ENCODE peak calls at places on chromosomes 12 and 14, in four cellular contexts. I is GM12878, O is K562, P is HepG2. X is an unnamed sample.

GRCh38 chr12:116534341-116535121 is 24.6 kb upstream of the MAP1LC3B2 start:
- DNase-seq in I (no peak), O (peak), P (no peak), X (peak)

GRCh38 chr12:30989754-30990153 is 63.2 kb downstream of the TSPAN11 start:
- DNase-seq in I (no peak), O (peak), P (peak), X (peak)

GRCh38 chr14:77007975-77008421 is 20.5 kb downstream of the IRF2BPL start:
- DNase-seq in I (no peak), O (no peak), P (no peak), X (no peak)

GRCh38 chr14:40599726-40600125 is 1007.0 kb upstream of the LRFN5 start:
- DNase-seq in I (no peak), O (no peak), P (no peak), X (no peak)

GRCh38 chr12:6061661-6062060 is 62.8 kb downstream of the VWF start:
- DNase-seq in I (no peak), O (no peak), P (no peak), X (no peak)

GRCh38 chr14:91511014-91511466 is 930 bp upstream of the PPP4R3A start:
- DNase-seq in I (no peak), O (no peak), P (peak), X (no peak)

GRCh38 chr12:51320695-51321320 is 3.2 kb downstream of the BIN2 start:
- DNase-seq in I (no peak), O (peak), P (no peak), X (no peak)

GRCh38 chr14:101593411-101594181 is 32.3 kb downstream of the DIO3 start:
- DNase-seq in I (no peak), O (no peak), P (no peak), X (no peak)

GRCh38 chr12:20567413-20567812 is 127.7 kb upstream of the SLCO1C1 start:
- DNase-seq in I (no peak), O (no peak), P (no peak), X (no peak)

GRCh38 chr14:74589291-74589879 is 22.7 kb downstream of the LTBP2 start:
- DNase-seq in I (no peak), O (no peak), P (no peak), X (no peak)

GRCh38 chr12:12336049-12336411 is 14.0 kb downstream of the MANSC1 start:
- DNase-seq in I (peak), O (no peak), P (peak), X (no peak)

GRCh38 chr12:4401108-4401507 is 21.6 kb upstream of the FGF23 start:
- DNase-seq in I (no peak), O (no peak), P (no peak), X (no peak)

GRCh38 chr14:24876009-24876690 is 173.8 kb downstream of the STXBP6 start:
- DNase-seq in I (no peak), O (no peak), P (no peak), X (no peak)

GRCh38 chr12:42588981-42589464 is 523 bp downstream of the PRICKLE1 start:
- DNase-seq in I (no peak), O (peak), P (no peak), X (peak)

GRCh38 chr12:91884216-91884615 is 261.4 kb downstream of the BTG1 start:
- DNase-seq in I (no peak), O (no peak), P (no peak), X (no peak)

GRCh38 chr14:33357225-33358010 is 418.7 kb downstream of the NPAS3 start:
- DNase-seq in I (no peak), O (no peak), P (no peak), X (no peak)

GRCh38 chr14:94485944-94486841 is 10.2 kb upstream of the SERPINA9 start:
- DNase-seq in I (no peak), O (peak), P (peak), X (peak)

GRCh38 chr12:83016226-83016835 is 329.6 kb downstream of the TMTC2 start:
- DNase-seq in I (no peak), O (peak), P (peak), X (no peak)

GRCh38 chr12:47870175-47870781 is 34.5 kb downstream of the VDR start:
- DNase-seq in I (peak), O (no peak), P (peak), X (peak)

GRCh38 chr12:64714551-64714968 is 44.6 kb downstream of the GNS start:
- DNase-seq in I (peak), O (no peak), P (no peak), X (no peak)

GRCh38 chr12:64713372-64713771 is 45.8 kb downstream of the GNS start:
- DNase-seq in I (no peak), O (no peak), P (no peak), X (no peak)

GRCh38 chr12:64718649-64719048 is 40.6 kb downstream of the GNS start:
- DNase-seq in I (no peak), O (no peak), P (no peak), X (no peak)

GRCh38 chr12:64716839-64717455 is 42.3 kb downstream of the GNS start:
- DNase-seq in I (no peak), O (no peak), P (no peak), X (no peak)

DNA sequence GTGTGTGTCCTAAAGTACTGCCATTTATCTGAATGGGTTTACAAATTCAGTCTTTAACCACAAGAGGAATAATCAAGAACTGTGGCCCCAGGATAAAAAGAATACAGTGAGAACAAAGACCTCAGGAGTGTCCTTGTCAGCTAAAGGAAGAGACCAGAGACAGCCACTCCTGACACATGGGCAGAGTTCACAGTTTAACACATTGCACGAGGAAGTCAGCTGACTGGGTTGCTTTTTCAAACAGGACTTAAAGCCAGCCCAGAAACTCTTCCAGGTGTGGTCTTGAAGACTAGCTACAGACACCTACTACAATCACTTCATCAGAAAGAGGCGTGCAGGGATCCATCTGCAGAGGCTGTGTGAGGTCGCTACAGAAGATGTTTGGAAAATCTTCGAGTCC is 42.8 kb downstream of the GNS start:
- DNase-seq in I (no peak), O (no peak), P (no peak), X (no peak)
- TF ChIP-seq TARDBP in I (no peak), O (no peak), P (no peak), X (no peak)

GRCh38 chr14:61458766-61459165 is 137.4 kb downstream of the PRKCH start:
- DNase-seq in I (no peak), O (no peak), P (no peak), X (no peak)

GRCh38 chr14:61460063-61460462 is 138.7 kb downstream of the PRKCH start:
- DNase-seq in I (no peak), O (no peak), P (no peak), X (no peak)

GRCh38 chr14:61456720-61457119 is 135.3 kb downstream of the PRKCH start:
- DNase-seq in I (no peak), O (peak), P (peak), X (peak)

GRCh38 chr14:61460853-61461611 is 139.7 kb downstream of the PRKCH start:
- DNase-seq in I (no peak), O (peak), P (peak), X (no peak)

GRCh38 chr14:61459229-61459628 is 137.8 kb downstream of the PRKCH start:
- DNase-seq in I (no peak), O (no peak), P (no peak), X (no peak)
- TF ChIP-seq TARDBP in I (no peak), O (no peak), P (no peak), X (no peak)

GRCh38 chr12:75452675-75453330 is 27.8 kb upstream of the GLIPR1 start:
- DNase-seq in I (no peak), O (no peak), P (no peak), X (no peak)

GRCh38 chr12:75447695-75448393 is 32.7 kb upstream of the GLIPR1 start:
- DNase-seq in I (no peak), O (no peak), P (no peak), X (no peak)

GRCh38 chr12:75444444-75445136 is 36.0 kb upstream of the GLIPR1 start:
- DNase-seq in I (no peak), O (no peak), P (peak), X (no peak)

GRCh38 chr12:75443709-75444108 is 36.8 kb upstream of the GLIPR1 start:
- DNase-seq in I (no peak), O (no peak), P (no peak), X (no peak)

GRCh38 chr12:75446857-75447256 is 33.7 kb upstream of the GLIPR1 start:
- DNase-seq in I (no peak), O (no peak), P (no peak), X (no peak)
- TF ChIP-seq TARDBP in I (no peak), O (no peak), P (no peak), X (no peak)

GRCh38 chr12:54301428-54302045 is 722 bp upstream of the NFE2 start:
- DNase-seq in I (no peak), O (no peak), P (peak), X (no peak)

GRCh38 chr12:54300267-54300731 is 516 bp downstream of the NFE2 start:
- DNase-seq in I (no peak), O (no peak), P (no peak), X (no peak)

GRCh38 chr12:54300732-54301427 is at the start of gene NFE2:
- DNase-seq in I (no peak), O (peak), P (peak), X (peak)

GRCh38 chr12:54306925-54307731 is 6.3 kb upstream of the NFE2 start:
- DNase-seq in I (no peak), O (peak), P (peak), X (no peak)

GRCh38 chr12:54304187-54304810 is 3.5 kb upstream of the NFE2 start:
- DNase-seq in I (no peak), O (peak), P (peak), X (no peak)
- TF ChIP-seq TARDBP in I (no peak), O (peak), P (peak), X (no peak)

GRCh38 chr14:23131482-23131881 is 12.4 kb upstream of the CEBPE start:
- DNase-seq in I (no peak), O (no peak), P (no peak), X (no peak)

GRCh38 chr14:23132970-23133369 is 13.9 kb upstream of the CEBPE start:
- DNase-seq in I (no peak), O (no peak), P (no peak), X (no peak)

GRCh38 chr14:23128969-23129758 is 10.1 kb upstream of the CEBPE start:
- DNase-seq in I (no peak), O (peak), P (no peak), X (no peak)

GRCh38 chr14:23129759-23130316 is 10.8 kb upstream of the CEBPE start:
- DNase-seq in I (no peak), O (no peak), P (no peak), X (no peak)

GRCh38 chr14:23130875-23131274 is 11.8 kb upstream of the CEBPE start:
- DNase-seq in I (no peak), O (no peak), P (no peak), X (no peak)
- TF ChIP-seq TARDBP in I (no peak), O (no peak), P (no peak), X (no peak)

X was measured in HEK293T.